ENCODE peak calls at places on chromosomes 3 and 15, in nine cellular contexts. J is right lobe of liver, G is astrocyte of the spinal cord, V is choroid plexus epithelial cell, F is adrenal gland, U is A549, K is GM23248, Y is GM06990, A is thoracic aorta. O is an unnamed sample.

GRCh38 chr15:40263036-40263754 is 19.7 kb downstream of the ANKRD63 start:
- DNase-seq in J (no peak), G (peak), V (peak), F (peak), U (no peak), K (peak), Y (no peak), A (no peak), O (no peak)

GRCh38 chr15:47975422-47975821 is 145.4 kb upstream of the SLC24A5 start:
- DNase-seq in J (no peak), G (no peak), V (no peak), F (no peak), U (no peak), K (no peak), Y (no peak), A (no peak), O (no peak)

GRCh38 chr3:35393916-35394315 is 245.4 kb upstream of the ARPP21 start:
- DNase-seq in J (no peak), G (peak), V (peak), F (no peak), U (no peak), K (no peak), Y (no peak), A (no peak), O (peak)

GRCh38 chr15:74062236-74062635 is 20.1 kb downstream of the GOLGA6A start:
- DNase-seq in J (no peak), G (no peak), V (no peak), F (no peak), U (no peak), K (no peak), Y (no peak), A (no peak), O (no peak)

GRCh38 chr3:118628704-118629341 is 405.8 kb downstream of the IGSF11 start:
- DNase-seq in J (peak), G (peak), V (peak), F (peak), U (peak), K (peak), Y (peak), A (no peak), O (peak)

GRCh38 chr3:161510510-161511260 is 14.1 kb downstream of the OTOL1 start:
- DNase-seq in J (no peak), G (no peak), V (no peak), F (peak), U (no peak), K (no peak), Y (no peak), A (no peak), O (peak)

GRCh38 chr3:182730675-182731042 is 62.6 kb upstream of the ATP11B start:
- DNase-seq in J (no peak), G (no peak), V (no peak), F (no peak), U (no peak), K (no peak), Y (no peak), A (no peak), O (no peak)

GRCh38 chr3:42478830-42479229 is 23.6 kb upstream of the VIPR1 start:
- DNase-seq in J (no peak), G (no peak), V (no peak), F (no peak), U (no peak), K (no peak), Y (no peak), A (no peak), O (no peak)

GRCh38 chr3:139564290-139564861 is 24.8 kb upstream of the RBP1 start:
- DNase-seq in J (no peak), G (no peak), V (peak), F (peak), U (no peak), K (no peak), Y (no peak), A (no peak), O (no peak)

GRCh38 chr3:167913218-167913902 is 177.8 kb downstream of the SERPINI1 start:
- DNase-seq in J (no peak), G (peak), V (peak), F (no peak), U (peak), K (peak), Y (no peak), A (no peak), O (no peak)

GRCh38 chr15:55661431-55661830 is 73.3 kb upstream of the PYGO1 start:
- DNase-seq in J (no peak), G (peak), V (peak), F (no peak), U (no peak), K (no peak), Y (no peak), A (no peak), O (no peak)

GRCh38 chr3:156291269-156292123 is 171.1 kb downstream of the KCNAB1 start:
- DNase-seq in J (no peak), G (no peak), V (peak), F (peak), U (no peak), K (peak), Y (no peak), A (no peak), O (no peak)

GRCh38 chr3:35335703-35336102 is 303.6 kb upstream of the ARPP21 start:
- DNase-seq in J (no peak), G (peak), V (peak), F (no peak), U (no peak), K (no peak), Y (no peak), A (no peak), O (no peak)

GRCh38 chr3:195872097-195872496 is 36.3 kb downstream of the TNK2 start:
- DNase-seq in J (no peak), G (no peak), V (no peak), F (no peak), U (no peak), K (no peak), Y (no peak), A (no peak), O (no peak)

GRCh38 chr3:195869413-195870001 is 38.8 kb downstream of the TNK2 start:
- DNase-seq in J (no peak), G (no peak), V (no peak), F (no peak), U (no peak), K (no peak), Y (no peak), A (no peak), O (no peak)

GRCh38 chr3:195868866-195869412 is 39.4 kb downstream of the TNK2 start:
- DNase-seq in J (peak), G (no peak), V (no peak), F (no peak), U (no peak), K (no peak), Y (no peak), A (no peak), O (no peak)

GRCh38 chr3:195870937-195871336 is 37.4 kb downstream of the TNK2 start:
- DNase-seq in J (no peak), G (no peak), V (no peak), F (no peak), U (no peak), K (no peak), Y (no peak), A (no peak), O (no peak)

GRCh38 chr3:195870442-195870841 is 37.9 kb downstream of the TNK2 start:
- DNase-seq in J (no peak), G (no peak), V (no peak), F (no peak), U (peak), K (peak), Y (no peak), A (no peak), O (no peak)
- H3K4me3 ChIP-seq in J (no peak), G (no peak), V (no peak), F (no peak), U (no peak), K (no peak), Y (no peak), A (no peak), O (no peak)

DNA sequence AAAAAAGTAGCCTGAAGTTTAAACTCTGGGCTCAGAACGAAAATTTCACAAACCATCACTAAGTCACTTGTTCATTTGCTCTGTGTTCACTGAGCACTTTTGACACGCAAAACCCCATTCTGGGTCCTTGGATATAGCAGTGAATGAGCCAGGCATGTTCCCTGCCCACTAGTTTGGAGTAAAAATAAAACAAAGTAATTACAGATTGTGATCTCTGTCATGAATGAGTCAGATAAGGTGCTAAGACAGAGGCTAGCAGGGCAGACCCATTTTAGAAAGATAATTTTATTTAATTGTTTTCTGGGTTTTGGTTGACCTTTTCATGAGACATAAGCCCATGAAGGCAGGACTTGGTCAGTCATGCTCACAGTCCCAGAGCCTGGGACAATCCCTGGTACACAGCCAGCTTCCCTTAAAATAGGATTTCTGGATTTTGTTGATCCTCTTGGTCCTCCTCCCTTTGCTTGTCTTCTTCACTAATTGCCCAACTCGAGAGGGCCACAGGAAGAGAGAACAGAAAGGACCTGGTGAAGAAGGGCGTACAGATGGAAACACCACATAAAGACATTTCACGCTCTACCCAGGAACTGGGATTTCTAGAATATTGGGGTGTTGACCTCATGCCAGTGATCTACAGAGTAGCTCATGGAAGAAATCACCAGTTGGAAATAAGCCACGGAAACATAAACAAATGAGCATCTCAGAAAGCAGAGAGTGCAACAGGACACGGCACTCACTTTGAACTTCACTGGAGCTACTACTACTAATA is 84.3 kb upstream of the ARHGEF3 start:
- DNase-seq in J (no peak), G (no peak), V (no peak), F (no peak), U (no peak), K (no peak), Y (no peak), A (no peak), O (no peak)
- H3K4me3 ChIP-seq in J (no peak), G (no peak), V (no peak), F (no peak), U (no peak), K (no peak), Y (no peak), A (no peak), O (no peak)

GRCh38 chr15:49881866-49882265 is 237.2 kb downstream of the ATP8B4 start:
- DNase-seq in J (peak), G (no peak), V (no peak), F (peak), U (no peak), K (no peak), Y (no peak), A (no peak), O (no peak)
- H3K4me3 ChIP-seq in J (no peak), G (no peak), V (no peak), F (no peak), U (no peak), K (no peak), Y (no peak), A (no peak), O (no peak)

GRCh38 chr15:51619331-51620033 is 3.1 kb downstream of the DMXL2 start:
- DNase-seq in J (no peak), G (no peak), V (no peak), F (no peak), U (no peak), K (no peak), Y (no peak), A (no peak), O (no peak)
- H3K4me3 ChIP-seq in J (no peak), G (no peak), V (no peak), F (no peak), U (no peak), K (no peak), Y (no peak), A (no peak), O (no peak)

DNA sequence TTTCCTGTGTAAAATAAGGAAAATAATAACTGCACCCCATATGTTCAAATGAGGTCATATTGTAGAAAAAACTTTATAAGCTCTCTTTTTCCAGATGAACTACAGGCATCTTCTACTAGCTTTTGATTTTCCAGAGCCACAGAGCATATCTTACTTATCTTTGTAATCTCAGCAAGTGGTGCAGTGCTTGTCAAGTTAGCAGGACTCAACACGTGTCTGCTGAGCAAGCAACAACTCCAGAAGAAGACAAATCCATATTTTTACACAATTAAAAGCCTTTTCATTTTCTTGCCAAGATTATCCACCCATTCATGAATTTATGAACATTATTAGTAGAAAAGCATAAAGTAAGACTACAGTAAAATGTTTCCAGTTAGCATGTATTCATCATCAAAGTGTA is 14.4 kb upstream of the TSC22D2 start:
- DNase-seq in J (no peak), G (no peak), V (peak), F (no peak), U (no peak), K (no peak), Y (no peak), A (no peak), O (no peak)
- H3K4me3 ChIP-seq in J (no peak), G (no peak), V (no peak), F (no peak), U (no peak), K (no peak), Y (no peak), A (no peak), O (no peak)

GRCh38 chr3:129234441-129234840 is 15.0 kb upstream of the COPG1 start:
- DNase-seq in J (no peak), G (no peak), V (no peak), F (no peak), U (no peak), K (no peak), Y (no peak), A (no peak), O (no peak)

GRCh38 chr3:129240436-129240835 is 9.0 kb upstream of the COPG1 start:
- DNase-seq in J (no peak), G (no peak), V (no peak), F (no peak), U (no peak), K (peak), Y (no peak), A (no peak), O (no peak)

GRCh38 chr3:129235310-129235917 is 14.0 kb upstream of the COPG1 start:
- DNase-seq in J (no peak), G (no peak), V (no peak), F (no peak), U (no peak), K (no peak), Y (no peak), A (no peak), O (no peak)

GRCh38 chr3:129239992-129240391 is 9.4 kb upstream of the COPG1 start:
- DNase-seq in J (no peak), G (no peak), V (no peak), F (no peak), U (no peak), K (no peak), Y (no peak), A (no peak), O (no peak)

GRCh38 chr3:129238945-129239705 is 10.3 kb upstream of the COPG1 start:
- DNase-seq in J (no peak), G (no peak), V (peak), F (peak), U (no peak), K (peak), Y (no peak), A (no peak), O (no peak)
- H3K4me3 ChIP-seq in J (no peak), G (no peak), V (no peak), F (no peak), U (no peak), K (no peak), Y (no peak), A (no peak), O (no peak)

DNA sequence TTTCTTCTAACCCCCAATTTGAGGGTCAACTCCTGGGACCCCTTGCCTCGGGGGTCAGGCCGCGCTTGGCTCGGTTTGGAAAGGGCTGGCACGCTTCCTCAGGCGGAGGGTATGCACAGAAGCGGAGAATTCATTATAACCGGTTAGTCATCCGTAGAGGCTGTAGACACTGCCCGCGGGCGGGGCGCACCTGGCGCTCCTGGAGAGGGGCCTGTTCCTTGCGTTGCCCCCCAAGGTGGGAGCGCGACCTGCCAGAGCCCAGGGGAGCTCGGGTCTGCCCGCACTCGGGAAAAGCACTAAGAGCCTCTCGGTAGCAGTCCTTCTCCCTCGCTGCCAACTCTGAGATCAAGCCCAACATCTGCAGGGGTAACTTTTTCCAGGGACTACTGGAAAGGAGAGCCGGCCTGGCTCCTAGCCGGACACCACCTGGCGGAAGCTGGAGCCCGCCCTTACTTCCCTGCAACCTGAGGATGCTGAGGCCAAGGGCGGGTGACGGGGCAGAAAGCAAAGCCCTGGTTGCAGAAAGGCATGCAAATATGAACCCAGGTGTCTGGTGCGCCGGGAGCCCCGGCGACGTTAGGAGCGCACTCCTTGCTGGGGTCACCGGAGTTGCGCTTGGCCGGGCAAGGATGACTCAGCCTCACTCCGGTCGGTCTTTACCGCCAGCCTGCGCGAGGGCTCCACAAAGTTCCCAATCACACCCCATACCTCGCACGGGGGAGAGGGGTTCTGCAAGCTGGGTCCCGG is 1.5 kb upstream of the CACNA2D3 start:
- DNase-seq in J (no peak), G (no peak), V (peak), F (peak), U (no peak), K (peak), Y (peak), A (no peak), O (no peak)
- H3K4me3 ChIP-seq in J (no peak), G (no peak), V (no peak), F (no peak), U (peak), K (no peak), Y (no peak), A (peak), O (no peak)

DNA sequence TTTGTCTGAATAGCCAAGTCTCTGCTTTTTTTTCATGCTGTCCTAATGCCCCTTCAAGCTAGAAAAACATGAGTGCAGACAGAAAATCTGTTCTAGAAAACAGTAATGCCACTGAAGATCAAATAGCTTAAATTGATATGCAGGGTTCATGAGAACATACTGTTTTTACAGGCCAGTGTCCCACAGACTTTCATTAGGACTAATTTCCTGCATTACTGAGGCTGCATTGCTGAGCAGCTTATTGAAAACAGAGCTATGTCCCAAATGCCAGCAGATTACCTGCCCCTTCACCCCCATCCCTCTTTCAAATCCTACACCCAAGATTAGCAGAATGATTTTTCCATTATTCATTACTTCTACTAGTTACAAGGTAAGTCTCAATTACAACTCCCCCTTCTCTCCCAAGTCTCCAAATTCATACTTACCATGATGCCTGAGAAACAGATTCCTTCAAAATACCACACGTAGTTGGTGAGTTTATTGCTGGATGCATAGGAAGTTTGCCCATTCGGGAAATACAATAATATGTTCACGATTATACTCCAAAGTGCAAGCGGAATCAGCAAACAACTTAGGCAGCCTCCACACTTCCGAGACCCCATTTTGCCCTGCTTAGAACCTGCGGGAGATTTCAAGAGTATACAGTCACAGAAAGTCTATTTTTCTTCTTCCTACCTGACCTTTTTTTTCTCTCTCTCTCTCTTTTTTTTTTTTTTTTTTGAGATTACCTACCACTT is 487 bp downstream of the TM4SF18 start:
- DNase-seq in J (no peak), G (peak), V (peak), F (no peak), U (no peak), K (no peak), Y (no peak), A (no peak), O (no peak)
- H3K4me3 ChIP-seq in J (peak), G (no peak), V (no peak), F (no peak), U (peak), K (no peak), Y (no peak), A (no peak), O (no peak)

DNA sequence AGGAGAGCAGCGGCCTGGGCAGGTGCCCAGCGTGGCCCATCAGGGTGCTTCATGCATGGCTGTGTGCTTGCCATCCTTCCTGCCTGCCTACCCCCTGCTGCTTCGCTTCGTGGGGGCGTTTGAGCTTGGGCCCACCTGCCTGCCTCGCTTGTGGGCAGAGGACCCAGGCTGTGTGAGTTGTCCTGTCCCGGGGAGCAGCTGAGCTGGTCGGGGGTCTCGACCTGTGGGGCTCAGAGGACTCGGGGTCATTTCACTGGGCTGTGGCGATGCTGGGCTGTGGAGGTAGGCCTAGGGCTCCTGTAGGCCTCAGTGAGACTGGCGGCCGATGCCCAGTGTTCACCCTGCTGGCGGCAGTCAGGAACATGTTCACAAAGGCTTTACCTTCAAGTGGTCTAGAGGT is 12.1 kb upstream of the STAB1 start:
- DNase-seq in J (no peak), G (no peak), V (no peak), F (no peak), U (no peak), K (no peak), Y (no peak), A (no peak), O (no peak)
- H3K4me3 ChIP-seq in J (no peak), G (no peak), V (no peak), F (no peak), U (no peak), K (no peak), Y (no peak), A (no peak), O (no peak)

O was measured in DND-41.